ENCODE peak calls at places on chromosomes 16 and 17, in eight cellular contexts. Q is heart left ventricle, M is thoracic aorta, K is mucosa of descending colon, G is hepatocyte, V is tibial nerve, C is left ventricle myocardium inferior, L is lower lobe of right lung. H is an unnamed sample. For H3K36me3, the result is how much of the 10 kb centered on the place peaks cover.

GRCh38 chr16:72894291-72895151 is 153.4 kb downstream of the ZFHX3 start:
- DNase-seq in Q (peak), M (no peak), K (no peak), G (no peak), V (no peak), C (no peak), L (no peak), H (no peak)

GRCh38 chr17:145671-146541 is 8.5 kb downstream of the SCGB1C2 start:
- DNase-seq in Q (peak), M (no peak), K (peak), G (no peak), V (peak), C (peak), L (peak), H (no peak)

GRCh38 chr17:42667088-42667951 is 8.2 kb downstream of the TUBG2 start:
- DNase-seq in Q (peak), M (no peak), K (peak), G (peak), V (no peak), C (no peak), L (no peak), H (no peak)

GRCh38 chr16:15404792-15405191 is 9.2 kb downstream of the MPV17L start:
- DNase-seq in Q (no peak), M (no peak), K (no peak), G (no peak), V (peak), C (no peak), L (no peak), H (no peak)

GRCh38 chr17:62804822-62805221 is 3.3 kb downstream of the MARCHF10 start:
- DNase-seq in Q (no peak), M (no peak), K (no peak), G (peak), V (no peak), C (no peak), L (no peak), H (no peak)

GRCh38 chr17:62662855-62663254 is 35.4 kb downstream of the MRC2 start:
- DNase-seq in Q (no peak), M (no peak), K (no peak), G (no peak), V (no peak), C (no peak), L (no peak), H (no peak)

GRCh38 chr16:27066655-27067054 is at the start of gene C16orf82:
- DNase-seq in Q (no peak), M (no peak), K (no peak), G (no peak), V (no peak), C (no peak), L (no peak), H (no peak)

GRCh38 chr16:27323781-27324561 is 10.2 kb downstream of the IL4R start:
- DNase-seq in Q (no peak), M (no peak), K (peak), G (no peak), V (no peak), C (no peak), L (no peak), H (no peak)

GRCh38 chr17:38881600-38882191 is 11.8 kb downstream of the LASP1 start:
- DNase-seq in Q (peak), M (no peak), K (no peak), G (peak), V (peak), C (peak), L (peak), H (no peak)

GRCh38 chr16:4388275-4389021 is 16.8 kb downstream of the VASN start:
- DNase-seq in Q (peak), M (no peak), K (no peak), G (no peak), V (no peak), C (peak), L (no peak), H (no peak)

GRCh38 chr16:88381820-88382451 is 823 bp upstream of the ZNF469 start:
- DNase-seq in Q (no peak), M (no peak), K (peak), G (no peak), V (no peak), C (no peak), L (peak), H (no peak)

GRCh38 chr17:49829026-49829425 is 18.8 kb downstream of the TAC4 start:
- DNase-seq in Q (no peak), M (no peak), K (no peak), G (no peak), V (no peak), C (no peak), L (no peak), H (no peak)

GRCh38 chr16:11236855-11237254 is 19.1 kb downstream of the SOCS1 start:
- DNase-seq in Q (no peak), M (no peak), K (no peak), G (no peak), V (no peak), C (no peak), L (peak), H (no peak)

GRCh38 chr16:68242926-68243858 is 2.0 kb upstream of the PLA2G15 start:
- DNase-seq in Q (no peak), M (no peak), K (no peak), G (no peak), V (no peak), C (no peak), L (peak), H (no peak)

GRCh38 chr17:10305336-10306096 is 67.3 kb downstream of the MYH13 start:
- DNase-seq in Q (no peak), M (no peak), K (no peak), G (no peak), V (no peak), C (no peak), L (no peak), H (no peak)

GRCh38 chr16:9316008-9316407 is 224.6 kb downstream of the HAPSTR1 start:
- DNase-seq in Q (no peak), M (no peak), K (no peak), G (no peak), V (no peak), C (no peak), L (no peak), H (no peak)
- TF ChIP-seq CTCF in Q (no peak), M (no peak), K (no peak), G (no peak), V (no peak), C (no peak), L (no peak), H (no peak)

GRCh38 chr16:29850998-29851397 is 12.0 kb downstream of the CDIPT start:
- DNase-seq in Q (no peak), M (no peak), K (no peak), G (no peak), V (no peak), C (no peak), L (no peak), H (no peak)
- H3K36me3 ChIP-seq in Q (under half), M (under half), K (under half), G (under half), V (under half), C (under half), L (under half), H (under half)

DNA sequence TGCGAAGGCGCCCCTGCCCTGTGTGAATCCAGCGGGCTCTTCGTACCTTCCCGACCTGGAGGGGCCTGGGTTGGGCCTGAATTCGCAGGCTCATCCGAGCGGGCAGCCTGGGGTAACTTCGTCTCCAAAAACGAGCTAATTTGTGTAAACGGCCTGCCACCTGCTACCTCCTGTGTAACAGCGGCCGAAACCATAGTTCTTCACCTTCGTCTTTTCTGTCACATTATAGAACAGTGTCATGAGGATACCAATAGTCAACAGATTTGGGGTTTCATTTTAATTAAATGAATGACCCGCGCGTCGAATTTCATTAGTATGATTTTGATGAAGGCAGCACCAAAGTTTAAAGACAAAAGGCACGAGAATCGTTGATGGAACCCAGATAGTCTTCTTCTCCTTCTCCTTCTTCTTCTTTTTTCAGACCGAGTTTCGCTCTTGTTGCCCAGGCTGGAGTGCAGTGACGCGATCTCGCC is 469 bp upstream of the CENPV start:
- DNase-seq in Q (no peak), M (no peak), K (no peak), G (no peak), V (no peak), C (no peak), L (no peak), H (no peak)
- TF ChIP-seq CTCF in Q (no peak), M (no peak), K (no peak), G (no peak), V (no peak), C (no peak), L (no peak), H (no peak)

GRCh38 chr16:84827131-84827574 is 7.4 kb downstream of the CRISPLD2 start:
- DNase-seq in Q (no peak), M (no peak), K (no peak), G (peak), V (no peak), C (no peak), L (no peak), H (no peak)

GRCh38 chr16:84827897-84828296 is 8.1 kb downstream of the CRISPLD2 start:
- DNase-seq in Q (no peak), M (no peak), K (no peak), G (no peak), V (no peak), C (no peak), L (no peak), H (no peak)

GRCh38 chr16:84826558-84826941 is 6.8 kb downstream of the CRISPLD2 start:
- DNase-seq in Q (no peak), M (no peak), K (peak), G (peak), V (no peak), C (peak), L (no peak), H (no peak)

GRCh38 chr16:84823926-84824325 is 4.1 kb downstream of the CRISPLD2 start:
- DNase-seq in Q (no peak), M (no peak), K (no peak), G (no peak), V (no peak), C (no peak), L (no peak), H (no peak)

GRCh38 chr16:84825896-84826557 is 6.2 kb downstream of the CRISPLD2 start:
- DNase-seq in Q (no peak), M (no peak), K (no peak), G (no peak), V (no peak), C (no peak), L (no peak), H (no peak)
- H3K36me3 ChIP-seq in Q (under half), M (under half), K (under half), G (under half), V (under half), C (under half), L (under half), H (under half)

GRCh38 chr16:397736-398332 is 835 bp downstream of the NME4 start:
- DNase-seq in Q (peak), M (no peak), K (peak), G (peak), V (peak), C (peak), L (peak), H (no peak)
- TF ChIP-seq CTCF in Q (peak), M (peak), K (no peak), G (peak), V (peak), C (peak), L (peak), H (peak)

GRCh38 chr16:84765606-84766580 is 53.9 kb upstream of the CRISPLD2 start:
- DNase-seq in Q (no peak), M (no peak), K (no peak), G (no peak), V (no peak), C (no peak), L (no peak), H (no peak)

GRCh38 chr16:84763164-84763563 is 56.6 kb upstream of the CRISPLD2 start:
- DNase-seq in Q (no peak), M (no peak), K (no peak), G (no peak), V (no peak), C (no peak), L (no peak), H (no peak)

GRCh38 chr16:84761448-84762368 is 58.1 kb upstream of the CRISPLD2 start:
- DNase-seq in Q (no peak), M (no peak), K (no peak), G (no peak), V (no peak), C (no peak), L (no peak), H (no peak)

GRCh38 chr16:84764970-84765369 is 54.8 kb upstream of the CRISPLD2 start:
- DNase-seq in Q (no peak), M (no peak), K (no peak), G (no peak), V (no peak), C (no peak), L (no peak), H (no peak)

GRCh38 chr16:84763629-84764028 is 56.2 kb upstream of the CRISPLD2 start:
- DNase-seq in Q (no peak), M (no peak), K (no peak), G (no peak), V (no peak), C (no peak), L (no peak), H (no peak)
- H3K36me3 ChIP-seq in Q (half or more), M (under half), K (under half), G (under half), V (half or more), C (half or more), L (half or more), H (under half)